ENCODE peak calls at places on chromosomes 2 and 18, in four cellular contexts. W is GM20000, U is WTC11, E is mucosa of descending colon. C is an unnamed sample.

GRCh38 chr18:48790226-48790863 is 160.4 kb downstream of the SMAD7 start:
- DNase-seq in W (no peak), U (peak), E (no peak), C (no peak)

GRCh38 chr2:113716291-113716690 is 40.2 kb downstream of the SLC35F5 start:
- DNase-seq in W (no peak), U (no peak), E (no peak), C (no peak)

GRCh38 chr2:154049561-154049960 is 177.8 kb downstream of the GALNT13 start:
- DNase-seq in W (no peak), U (no peak), E (no peak), C (no peak)

GRCh38 chr2:133674433-133675331 is 106.4 kb upstream of the NCKAP5 start:
- DNase-seq in W (no peak), U (peak), E (no peak), C (no peak)

GRCh38 chr18:48481092-48481491 is 57.7 kb upstream of the CTIF start:
- DNase-seq in W (no peak), U (no peak), E (no peak), C (no peak)

GRCh38 chr2:2291500-2292260 is 39.4 kb downstream of the MYT1L start:
- DNase-seq in W (no peak), U (peak), E (no peak), C (no peak)

GRCh38 chr2:219736196-219736595 is 108.8 kb downstream of the SLC4A3 start:
- DNase-seq in W (peak), U (no peak), E (no peak), C (peak)

GRCh38 chr18:27887287-27887686 is 289.6 kb downstream of the CDH2 start:
- DNase-seq in W (no peak), U (no peak), E (no peak), C (no peak)

GRCh38 chr2:32772623-32773221 is 144.9 kb downstream of the TTC27 start:
- DNase-seq in W (peak), U (peak), E (no peak), C (peak)

GRCh38 chr2:10966056-10966455 is 54.3 kb downstream of the KCNF1 start:
- DNase-seq in W (no peak), U (no peak), E (no peak), C (no peak)

GRCh38 chr2:133503927-133504326 is 64.3 kb downstream of the NCKAP5 start:
- DNase-seq in W (no peak), U (no peak), E (no peak), C (no peak)

GRCh38 chr2:3130889-3131635 is 246.6 kb downstream of the EIPR1 start:
- DNase-seq in W (no peak), U (no peak), E (no peak), C (no peak)

GRCh38 chr18:49018961-49019445 is 68.2 kb upstream of the SMAD7 start:
- DNase-seq in W (no peak), U (no peak), E (no peak), C (no peak)

GRCh38 chr18:39199231-39199855 is 1633.7 kb upstream of the CELF4 start:
- DNase-seq in W (no peak), U (no peak), E (no peak), C (no peak)

GRCh38 chr2:98759827-98760625 is 29.1 kb upstream of the MGAT4A start:
- DNase-seq in W (no peak), U (no peak), E (no peak), C (no peak)

GRCh38 chr2:64698068-64698645 is 44.4 kb upstream of the SERTAD2 start:
- DNase-seq in W (no peak), U (no peak), E (no peak), C (no peak)

GRCh38 chr2:75276093-75277055 is 77.1 kb upstream of the TACR1 start:
- DNase-seq in W (no peak), U (no peak), E (no peak), C (no peak)

GRCh38 chr2:197306024-197306690 is 4.4 kb downstream of the ANKRD44 start:
- DNase-seq in W (no peak), U (no peak), E (no peak), C (no peak)

GRCh38 chr2:124241-124880 is 78.1 kb upstream of the FAM110C start:
- DNase-seq in W (no peak), U (no peak), E (no peak), C (no peak)

GRCh38 chr2:126656311-126657145 is 570 bp downstream of the GYPC start:
- DNase-seq in W (peak), U (peak), E (peak), C (peak)

GRCh38 chr2:133884739-133885381 is 316.6 kb upstream of the NCKAP5 start:
- DNase-seq in W (peak), U (no peak), E (no peak), C (peak)

GRCh38 chr2:73451263-73451972 is 65.8 kb downstream of the ALMS1 start:
- DNase-seq in W (peak), U (no peak), E (no peak), C (peak)

GRCh38 chr2:25310965-25311865 is 30.5 kb downstream of the DNMT3A start:
- DNase-seq in W (no peak), U (peak), E (peak), C (no peak)

GRCh38 chr2:129275706-129276105 is 703.8 kb upstream of the RAB6C start:
- DNase-seq in W (no peak), U (no peak), E (no peak), C (no peak)

GRCh38 chr2:85972355-85972754 is 83.6 kb upstream of the ST3GAL5 start:
- DNase-seq in W (no peak), U (no peak), E (no peak), C (no peak)

GRCh38 chr18:56919190-56919589 is 227.7 kb upstream of the BOD1L2 start:
- DNase-seq in W (no peak), U (no peak), E (no peak), C (no peak)

GRCh38 chr18:55321268-55322175 is 266.5 kb downstream of the TCF4 start:
- DNase-seq in W (peak), U (peak), E (peak), C (peak)

GRCh38 chr2:188512456-188512855 is 220.8 kb downstream of the GULP1 start:
- DNase-seq in W (peak), U (no peak), E (no peak), C (peak)

GRCh38 chr2:51510298-51510697 is 478.4 kb upstream of the NRXN1 start:
- DNase-seq in W (no peak), U (no peak), E (no peak), C (no peak)

GRCh38 chr18:78605255-78605654 is 374.4 kb upstream of the SALL3 start:
- DNase-seq in W (no peak), U (no peak), E (no peak), C (no peak)

GRCh38 chr18:9878095-9878494 is 7.7 kb upstream of the TXNDC2 start:
- DNase-seq in W (no peak), U (no peak), E (no peak), C (no peak)

GRCh38 chr2:52629944-52630343 is 1137.7 kb upstream of the CHAC2 start:
- DNase-seq in W (no peak), U (no peak), E (no peak), C (no peak)

GRCh38 chr2:15731889-15732271 is 140.2 kb downstream of the DDX1 start:
- DNase-seq in W (no peak), U (no peak), E (no peak), C (no peak)

GRCh38 chr2:210337159-210337558 is 22.2 kb upstream of the MYL1 start:
- DNase-seq in W (no peak), U (no peak), E (no peak), C (no peak)

GRCh38 chr2:95356821-95357700 is 45.4 kb upstream of the FAHD2A start:
- DNase-seq in W (no peak), U (no peak), E (no peak), C (no peak)

GRCh38 chr2:96927420-96928171 is 57.7 kb upstream of the SEMA4C start:
- DNase-seq in W (no peak), U (no peak), E (peak), C (no peak)

GRCh38 chr18:72194072-72194471 is 350.1 kb downstream of the CBLN2 start:
- DNase-seq in W (no peak), U (no peak), E (no peak), C (no peak)

GRCh38 chr2:8004250-8004681 is 677.6 kb upstream of the ID2 start:
- DNase-seq in W (no peak), U (no peak), E (no peak), C (no peak)

GRCh38 chr2:21042958-21043743 is 722 bp downstream of the APOB start:
- DNase-seq in W (peak), U (peak), E (peak), C (peak)

GRCh38 chr2:162688403-162688802 is 150.2 kb downstream of the KCNH7 start:
- DNase-seq in W (no peak), U (no peak), E (no peak), C (no peak)

GRCh38 chr2:130963849-130964793 is 127.4 kb downstream of the ARHGEF4 start:
- DNase-seq in W (peak), U (peak), E (no peak), C (no peak)
- TF ChIP-seq CTCF in W (no peak), U (no peak), E (no peak), C (no peak)

DNA sequence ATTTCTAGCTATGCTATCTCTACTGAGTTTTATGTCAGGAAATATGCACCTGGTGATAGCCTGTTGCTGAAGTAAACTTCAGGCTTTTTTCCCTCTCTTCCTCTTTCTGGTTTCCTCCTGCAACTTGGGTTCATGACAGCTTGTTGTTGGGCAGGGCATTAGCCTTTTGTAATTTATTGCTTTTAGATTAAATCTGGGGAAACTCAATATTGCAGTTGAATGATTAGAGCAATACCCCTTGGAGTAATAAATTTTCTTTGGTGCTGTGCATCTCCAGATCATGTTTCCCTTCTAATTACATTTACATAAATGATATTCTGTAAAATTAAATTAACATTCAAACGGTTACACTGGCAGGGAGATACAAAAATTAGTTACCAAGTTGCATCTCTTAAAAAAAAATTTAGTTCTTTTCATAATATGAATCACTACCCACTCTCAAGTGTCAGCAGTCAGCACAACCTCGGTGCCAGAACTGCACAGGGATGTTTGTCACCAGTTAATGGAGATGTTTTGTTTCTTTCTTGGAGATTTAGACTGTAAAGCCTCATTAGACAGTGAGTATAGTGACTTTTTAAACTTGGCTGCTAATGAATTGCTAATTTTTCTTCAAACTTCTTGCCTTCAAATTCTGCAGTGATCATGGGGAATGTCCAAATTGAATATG is 466.5 kb upstream of the ETAA1 start:
- DNase-seq in W (no peak), U (no peak), E (no peak), C (no peak)
- TF ChIP-seq CTCF in W (no peak), U (no peak), E (no peak), C (no peak)

GRCh38 chr18:59055345-59056032 is 84.2 kb upstream of the SEC11C start:
- DNase-seq in W (no peak), U (peak), E (no peak), C (no peak)
- TF ChIP-seq CTCF in W (no peak), U (peak), E (no peak), C (no peak)

GRCh38 chr2:224682121-224682520 is 34.0 kb downstream of the CCDC195 start:
- DNase-seq in W (no peak), U (no peak), E (no peak), C (no peak)

GRCh38 chr2:224689539-224689938 is 26.6 kb downstream of the CCDC195 start:
- DNase-seq in W (no peak), U (no peak), E (no peak), C (no peak)

GRCh38 chr2:224687156-224687555 is 29.0 kb downstream of the CCDC195 start:
- DNase-seq in W (no peak), U (no peak), E (no peak), C (no peak)

GRCh38 chr2:224688996-224689395 is 27.2 kb downstream of the CCDC195 start:
- DNase-seq in W (no peak), U (no peak), E (no peak), C (no peak)

GRCh38 chr2:224685120-224685519 is 31.0 kb downstream of the CCDC195 start:
- DNase-seq in W (no peak), U (no peak), E (no peak), C (no peak)
- TF ChIP-seq CTCF in W (no peak), U (no peak), E (no peak), C (no peak)

GRCh38 chr2:84735383-84735782 is 145.5 kb downstream of the TRABD2A start:
- DNase-seq in W (no peak), U (no peak), E (no peak), C (no peak)

DNA sequence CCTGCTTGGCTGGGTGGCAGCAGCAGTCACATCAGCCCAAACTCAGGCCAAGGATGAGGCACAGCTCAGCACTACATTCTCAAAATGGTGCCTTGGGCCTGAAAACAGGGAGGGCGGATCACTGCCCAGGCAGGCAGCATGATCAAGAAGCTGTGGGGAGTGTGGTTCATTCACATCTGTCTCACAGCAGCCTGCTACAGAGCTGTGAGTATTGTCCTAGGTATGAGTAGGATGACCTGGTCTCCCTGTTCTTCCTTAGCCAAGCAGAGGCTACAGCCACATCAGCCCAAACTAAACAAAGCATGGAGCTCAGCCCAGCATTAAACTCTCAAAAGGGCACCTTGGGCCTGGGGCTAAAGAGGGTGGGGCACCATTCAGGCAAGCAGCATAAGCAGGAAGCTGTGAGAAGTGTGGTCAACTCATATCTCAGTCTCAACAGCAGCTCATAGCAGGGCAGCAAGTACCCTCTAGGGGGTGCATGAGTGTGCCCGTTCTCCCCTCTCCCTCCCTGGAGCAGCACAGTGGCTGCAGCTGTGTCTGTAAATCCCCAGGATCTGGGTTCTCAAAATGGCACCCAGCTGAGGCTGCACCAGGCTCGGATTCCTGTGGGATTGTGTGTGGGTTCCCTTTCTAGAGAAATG is 139.6 kb downstream of the TRABD2A start:
- DNase-seq in W (peak), U (peak), E (peak), C (peak)
- TF ChIP-seq CTCF in W (no peak), U (peak), E (no peak), C (peak)

GRCh38 chr2:38523728-38524437 is 78.8 kb downstream of the HNRNPLL start:
- DNase-seq in W (no peak), U (peak), E (no peak), C (no peak)
- TF ChIP-seq CTCF in W (no peak), U (no peak), E (no peak), C (no peak)

GRCh38 chr18:77197073-77197472 is 52.6 kb upstream of the GALR1 start:
- DNase-seq in W (no peak), U (peak), E (no peak), C (no peak)
- TF ChIP-seq CTCF in W (peak), U (no peak), E (no peak), C (no peak)

C was measured in MM.1S.